ENCODE peak calls at places on chromosomes 6 and 20, in six cellular contexts. One of them, this sample, is unnamed.
A peak's percentile ranks its signal among the peaks of the same experiment; 100 is the strongest.

GRCh38 chr20:15515706-15516105 is 1057.5 kb downstream of the KIF16B start:
- DNase-seq in brain microvascular endothelial cell: no peak
- DNase-seq in cardiac muscle cell: no peak
- DNase-seq in GM23338: no peak
- DNase-seq in tibial artery: no peak
- DNase-seq in astrocyte: no peak
- DNase-seq in this sample: no peak

GRCh38 chr6:2872417-2873358 is 30.4 kb downstream of the SERPINB9 start:
- DNase-seq in GM23338: no peak
- DNase-seq in tibial artery: no peak
- DNase-seq in cardiac muscle cell: peak; percentile 62
- DNase-seq in astrocyte: no peak
- DNase-seq in brain microvascular endothelial cell: no peak
- DNase-seq in this sample: no peak

GRCh38 chr20:22302039-22302438 is 282.3 kb downstream of the FOXA2 start:
- DNase-seq in tibial artery: no peak
- DNase-seq in GM23338: no peak
- DNase-seq in brain microvascular endothelial cell: no peak
- DNase-seq in astrocyte: no peak
- DNase-seq in cardiac muscle cell: no peak
- DNase-seq in this sample: no peak

GRCh38 chr20:57124346-57124745 is 142.1 kb downstream of the BMP7 start:
- DNase-seq in brain microvascular endothelial cell: no peak
- DNase-seq in astrocyte: no peak
- DNase-seq in GM23338: no peak
- DNase-seq in cardiac muscle cell: no peak
- DNase-seq in tibial artery: no peak
- DNase-seq in this sample: no peak

GRCh38 chr6:99119109-99120031 is 171.6 kb upstream of the FBXL4 start:
- DNase-seq in cardiac muscle cell: peak; percentile 52
- DNase-seq in astrocyte: peak; percentile 17
- DNase-seq in GM23338: peak; percentile 81
- DNase-seq in brain microvascular endothelial cell: peak; percentile 47
- DNase-seq in tibial artery: no peak
- DNase-seq in this sample: peak; percentile 56

GRCh38 chr6:54426995-54427394 is 118.8 kb downstream of the TINAG start:
- DNase-seq in brain microvascular endothelial cell: no peak
- DNase-seq in astrocyte: no peak
- DNase-seq in tibial artery: no peak
- DNase-seq in cardiac muscle cell: no peak
- DNase-seq in GM23338: no peak
- DNase-seq in this sample: no peak

GRCh38 chr6:56688521-56688920 is 45.8 kb upstream of the DST start:
- DNase-seq in brain microvascular endothelial cell: no peak
- DNase-seq in astrocyte: no peak
- DNase-seq in GM23338: no peak
- DNase-seq in cardiac muscle cell: no peak
- DNase-seq in tibial artery: no peak
- DNase-seq in this sample: no peak

GRCh38 chr20:1761116-1761515 is 103.5 kb upstream of the SIRPG start:
- DNase-seq in cardiac muscle cell: peak; percentile 76
- DNase-seq in brain microvascular endothelial cell: peak; percentile 76
- DNase-seq in astrocyte: peak; percentile 95
- DNase-seq in GM23338: no peak
- DNase-seq in tibial artery: no peak
- DNase-seq in this sample: no peak

GRCh38 chr6:36249536-36249935 is 20.3 kb upstream of the PNPLA1 start:
- DNase-seq in cardiac muscle cell: peak; percentile 48
- DNase-seq in GM23338: no peak
- DNase-seq in brain microvascular endothelial cell: no peak
- DNase-seq in astrocyte: no peak
- DNase-seq in tibial artery: no peak
- DNase-seq in this sample: no peak

GRCh38 chr20:2754426-2754825 is 46.0 kb downstream of the CPXM1 start:
- DNase-seq in tibial artery: no peak
- DNase-seq in cardiac muscle cell: peak; percentile 22
- DNase-seq in astrocyte: no peak
- DNase-seq in brain microvascular endothelial cell: no peak
- DNase-seq in GM23338: no peak
- DNase-seq in this sample: peak; percentile 44

GRCh38 chr20:58566981-58567380 is 51.8 kb upstream of the APCDD1L start:
- DNase-seq in GM23338: no peak
- DNase-seq in tibial artery: no peak
- DNase-seq in astrocyte: no peak
- DNase-seq in brain microvascular endothelial cell: no peak
- DNase-seq in cardiac muscle cell: no peak
- DNase-seq in this sample: no peak

GRCh38 chr6:12266571-12266970 is 23.6 kb upstream of the EDN1 start:
- DNase-seq in brain microvascular endothelial cell: peak; percentile 72
- DNase-seq in astrocyte: peak; percentile 85
- DNase-seq in tibial artery: no peak
- DNase-seq in GM23338: no peak
- DNase-seq in cardiac muscle cell: peak; percentile 70
- DNase-seq in this sample: no peak

GRCh38 chr6:121339639-121340226 is 5.5 kb upstream of the TBC1D32 start:
- DNase-seq in astrocyte: no peak
- DNase-seq in tibial artery: no peak
- DNase-seq in GM23338: no peak
- DNase-seq in cardiac muscle cell: no peak
- DNase-seq in brain microvascular endothelial cell: no peak
- DNase-seq in this sample: no peak

GRCh38 chr20:10321138-10321717 is 102.6 kb downstream of the SNAP25 start:
- DNase-seq in brain microvascular endothelial cell: no peak
- DNase-seq in tibial artery: no peak
- DNase-seq in cardiac muscle cell: no peak
- DNase-seq in astrocyte: no peak
- DNase-seq in GM23338: no peak
- DNase-seq in this sample: no peak

GRCh38 chr6:21317634-21318033 is 275.9 kb upstream of the SOX4 start:
- DNase-seq in astrocyte: no peak
- DNase-seq in cardiac muscle cell: no peak
- DNase-seq in tibial artery: no peak
- DNase-seq in brain microvascular endothelial cell: no peak
- DNase-seq in GM23338: no peak
- DNase-seq in this sample: no peak

GRCh38 chr6:11111769-11112437 is 378 bp upstream of the ERVFRD-1 start:
- DNase-seq in GM23338: no peak
- DNase-seq in tibial artery: no peak
- DNase-seq in brain microvascular endothelial cell: no peak
- DNase-seq in astrocyte: no peak
- DNase-seq in cardiac muscle cell: peak; percentile 39
- DNase-seq in this sample: no peak

GRCh38 chr20:56414842-56415765 is 3.0 kb downstream of the CASS4 start:
- DNase-seq in astrocyte: peak; percentile 85
- DNase-seq in cardiac muscle cell: peak; percentile 69
- DNase-seq in GM23338: no peak
- DNase-seq in brain microvascular endothelial cell: peak; percentile 93
- DNase-seq in tibial artery: no peak
- DNase-seq in this sample: no peak

GRCh38 chr6:65760285-65760684 is 53.3 kb upstream of the EYS start:
- DNase-seq in cardiac muscle cell: no peak
- DNase-seq in brain microvascular endothelial cell: no peak
- DNase-seq in GM23338: no peak
- DNase-seq in tibial artery: no peak
- DNase-seq in astrocyte: no peak
- DNase-seq in this sample: no peak

GRCh38 chr6:21740719-21741118 is 147.2 kb downstream of the SOX4 start:
- DNase-seq in tibial artery: no peak
- DNase-seq in astrocyte: peak; percentile 92
- DNase-seq in brain microvascular endothelial cell: peak; percentile 49
- DNase-seq in GM23338: peak; percentile 50
- DNase-seq in cardiac muscle cell: peak; percentile 46
- DNase-seq in this sample: no peak

GRCh38 chr6:98808522-98809210 is 25.7 kb upstream of the POU3F2 start:
- DNase-seq in brain microvascular endothelial cell: peak; percentile 7
- DNase-seq in astrocyte: peak; percentile 69
- DNase-seq in tibial artery: no peak
- DNase-seq in GM23338: no peak
- DNase-seq in cardiac muscle cell: peak; percentile 56
- DNase-seq in this sample: no peak

GRCh38 chr6:110548124-110548847 is 71.9 kb upstream of the SLC22A16 start:
- DNase-seq in astrocyte: no peak
- DNase-seq in brain microvascular endothelial cell: no peak
- DNase-seq in tibial artery: no peak
- DNase-seq in cardiac muscle cell: no peak
- DNase-seq in GM23338: no peak
- DNase-seq in this sample: no peak

GRCh38 chr20:20780127-20780822 is 67.8 kb upstream of the RALGAPA2 start:
- DNase-seq in cardiac muscle cell: peak; percentile 17
- DNase-seq in astrocyte: no peak
- DNase-seq in GM23338: peak; percentile 19
- DNase-seq in brain microvascular endothelial cell: no peak
- DNase-seq in tibial artery: peak; percentile 81
- DNase-seq in this sample: peak; percentile 36

GRCh38 chr6:52612336-52613096 is 35.7 kb upstream of the TRAM2 start:
- DNase-seq in brain microvascular endothelial cell: no peak
- DNase-seq in cardiac muscle cell: peak; percentile 32
- DNase-seq in astrocyte: no peak
- DNase-seq in GM23338: no peak
- DNase-seq in tibial artery: no peak
- DNase-seq in this sample: no peak

GRCh38 chr6:52162940-52163908 is 23.0 kb upstream of the IL17A start:
- DNase-seq in astrocyte: no peak
- DNase-seq in cardiac muscle cell: peak; percentile 8
- DNase-seq in tibial artery: no peak
- DNase-seq in GM23338: peak; percentile 53
- DNase-seq in brain microvascular endothelial cell: no peak
- DNase-seq in this sample: peak; percentile 17

DNA sequence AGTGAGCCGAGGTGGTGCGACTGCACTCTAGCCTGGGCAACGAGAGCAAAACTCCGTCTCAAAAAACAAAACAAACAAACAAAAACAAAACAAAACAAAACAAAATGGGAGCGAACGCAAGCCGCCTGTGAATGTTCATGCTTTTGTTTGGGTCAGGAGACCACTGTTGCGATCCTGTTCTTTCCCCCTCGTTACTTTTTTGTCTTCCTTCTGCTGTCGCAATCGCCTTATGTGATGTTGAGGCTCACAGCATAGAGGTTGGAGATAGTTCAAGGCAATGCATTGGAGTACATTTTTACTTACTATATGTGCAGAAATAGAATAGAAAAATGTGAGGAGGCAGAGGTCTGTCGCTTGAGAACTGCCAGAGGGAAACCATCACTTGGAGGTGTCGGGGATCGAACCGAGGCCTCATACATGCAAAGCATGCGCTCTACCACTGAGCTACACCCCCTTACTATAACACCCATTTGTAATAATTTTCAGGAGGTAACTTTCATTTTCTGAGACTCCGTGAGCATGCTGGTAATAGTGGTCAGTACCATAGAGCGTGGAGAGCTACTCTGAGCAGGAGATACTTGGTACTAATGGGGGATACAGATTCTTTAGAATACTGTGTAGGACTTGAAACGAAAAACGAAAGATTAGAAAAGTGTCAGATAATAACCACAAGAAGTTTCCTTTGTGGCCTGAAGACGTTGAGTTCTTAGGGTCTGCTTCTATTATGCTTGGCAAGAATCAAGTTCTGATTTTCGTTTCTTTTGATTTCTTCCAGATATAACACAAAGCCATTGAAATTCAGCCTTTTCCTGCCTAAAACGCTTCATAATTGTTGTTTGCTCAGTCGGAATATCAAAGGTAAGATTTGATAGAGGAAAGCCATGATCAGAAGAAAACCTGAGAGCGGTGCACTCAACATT is 121.1 kb downstream of the TRIM27 start:
- DNase-seq in brain microvascular endothelial cell: peak; percentile 84
- DNase-seq in astrocyte: peak; percentile 45
- DNase-seq in tibial artery: no peak
- DNase-seq in GM23338: peak; percentile 68
- DNase-seq in cardiac muscle cell: peak; percentile 47
- DNase-seq in this sample: peak; percentile 43
- H3K4me3 ChIP-seq in brain microvascular endothelial cell: no peak overlapping the region
- H3K4me3 ChIP-seq in astrocyte: no peak overlapping the region
- H3K4me3 ChIP-seq in tibial artery: no peak overlapping the region
- H3K4me3 ChIP-seq in GM23338: peak overlapping the region; percentile 83
- H3K4me3 ChIP-seq in cardiac muscle cell: no peak overlapping the region
- H3K4me3 ChIP-seq in this sample: peak overlapping the region; percentile 39

GRCh38 chr6:109478222-109478805 is 4.7 kb downstream of the ZBTB24 start:
- DNase-seq in cardiac muscle cell: no peak
- DNase-seq in tibial artery: no peak
- DNase-seq in GM23338: no peak
- DNase-seq in astrocyte: no peak
- DNase-seq in brain microvascular endothelial cell: no peak
- DNase-seq in this sample: no peak
- H3K36me3 ChIP-seq in cardiac muscle cell: peaks cover 11% of the 10 kb centered on the region
- H3K36me3 ChIP-seq in tibial artery: peaks cover 24% of the 10 kb centered on the region
- H3K36me3 ChIP-seq in GM23338: peaks cover 52% of the 10 kb centered on the region
- H3K36me3 ChIP-seq in astrocyte: peaks cover 27% of the 10 kb centered on the region
- H3K36me3 ChIP-seq in brain microvascular endothelial cell: peaks cover 36% of the 10 kb centered on the region
- H3K36me3 ChIP-seq in this sample: peaks cover 22% of the 10 kb centered on the region

GRCh38 chr20:63091901-63092659 is 85.3 kb upstream of the BHLHE23 start:
- DNase-seq in cardiac muscle cell: no peak
- DNase-seq in astrocyte: no peak
- DNase-seq in tibial artery: peak; percentile 41
- DNase-seq in brain microvascular endothelial cell: no peak
- DNase-seq in GM23338: no peak
- DNase-seq in this sample: peak; percentile 53
- H3K27me3 ChIP-seq in cardiac muscle cell: peaks cover 47% of the 10 kb centered on the region
- H3K27me3 ChIP-seq in astrocyte: peaks cover 2% of the 10 kb centered on the region
- H3K27me3 ChIP-seq in tibial artery: peaks cover 84% of the 10 kb centered on the region
- H3K27me3 ChIP-seq in brain microvascular endothelial cell: no peaks in the 10 kb centered on the region
- H3K27me3 ChIP-seq in GM23338: no peaks in the 10 kb centered on the region
- H3K27me3 ChIP-seq in this sample: no peaks in the 10 kb centered on the region

GRCh38 chr6:31057426-31058003 is 47.2 kb downstream of the MUC22 start:
- DNase-seq in cardiac muscle cell: peak; percentile 20
- DNase-seq in GM23338: peak; percentile 17
- DNase-seq in astrocyte: peak; percentile 61
- DNase-seq in tibial artery: no peak
- DNase-seq in brain microvascular endothelial cell: no peak
- DNase-seq in this sample: peak; percentile 37

GRCh38 chr6:31049518-31049917 is 39.2 kb downstream of the MUC22 start:
- DNase-seq in cardiac muscle cell: no peak
- DNase-seq in astrocyte: no peak
- DNase-seq in tibial artery: no peak
- DNase-seq in GM23338: no peak
- DNase-seq in brain microvascular endothelial cell: no peak
- DNase-seq in this sample: no peak

GRCh38 chr6:31055401-31055800 is 45.1 kb downstream of the MUC22 start:
- DNase-seq in GM23338: no peak
- DNase-seq in astrocyte: peak; percentile 40
- DNase-seq in tibial artery: no peak
- DNase-seq in brain microvascular endothelial cell: no peak
- DNase-seq in cardiac muscle cell: no peak
- DNase-seq in this sample: no peak

GRCh38 chr6:31058128-31058894 is 48.0 kb downstream of the MUC22 start:
- DNase-seq in brain microvascular endothelial cell: peak; percentile 78
- DNase-seq in cardiac muscle cell: peak; percentile 86
- DNase-seq in GM23338: peak; percentile 36
- DNase-seq in tibial artery: no peak
- DNase-seq in astrocyte: peak; percentile 97
- DNase-seq in this sample: no peak

DNA sequence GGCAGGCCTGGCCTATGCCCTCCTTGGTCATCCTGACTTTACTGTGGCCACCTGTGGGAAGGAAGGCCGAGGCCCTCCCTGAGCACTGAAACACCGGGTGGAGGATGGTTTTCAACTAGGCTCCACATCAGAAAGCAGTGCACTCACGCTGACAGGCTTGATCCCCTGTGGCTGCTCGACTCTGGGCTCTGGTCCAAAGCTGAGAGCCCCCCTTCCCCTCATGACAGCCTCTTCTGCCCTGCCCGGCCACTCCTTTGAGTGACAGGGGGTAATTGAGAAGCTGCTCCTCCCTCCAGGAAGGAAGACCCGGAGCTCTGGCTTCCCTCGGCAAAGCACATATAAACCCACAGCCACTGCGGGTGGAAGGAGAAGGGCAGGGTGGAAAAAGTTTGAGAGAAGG is 43.6 kb downstream of the MUC22 start:
- DNase-seq in astrocyte: no peak
- DNase-seq in GM23338: no peak
- DNase-seq in cardiac muscle cell: no peak
- DNase-seq in brain microvascular endothelial cell: no peak
- DNase-seq in tibial artery: no peak
- DNase-seq in this sample: no peak
- H3K4me3 ChIP-seq in astrocyte: no peak overlapping the region
- H3K4me3 ChIP-seq in GM23338: no peak overlapping the region
- H3K4me3 ChIP-seq in cardiac muscle cell: no peak overlapping the region
- H3K4me3 ChIP-seq in brain microvascular endothelial cell: no peak overlapping the region
- H3K4me3 ChIP-seq in tibial artery: no peak overlapping the region
- H3K4me3 ChIP-seq in this sample: no peak overlapping the region

This sample was measured in H7.